ENCODE peak calls at places on chromosomes 11 and 22, in seven cellular contexts. J is fibroblast of pulmonary artery, Z is T-cell, M is tibial artery, Y is NT2/D1, D is HuH-7, E is HT1080. O is an unnamed sample.

GRCh38 chr22:43427296-43428004 is 15.6 kb downstream of the MPPED1 start:
- DNase-seq in J (no peak), Z (no peak), M (no peak), Y (no peak), D (no peak), E (no peak), O (no peak)

GRCh38 chr22:49185312-49185969 is 642.2 kb downstream of the BRD1 start:
- DNase-seq in J (no peak), Z (no peak), M (no peak), Y (no peak), D (no peak), E (no peak), O (no peak)

GRCh38 chr11:11845551-11845950 is 3.8 kb downstream of the USP47 start:
- DNase-seq in J (no peak), Z (no peak), M (no peak), Y (no peak), D (no peak), E (no peak), O (no peak)

GRCh38 chr22:37604875-37605274 is 3.8 kb upstream of the GGA1 start:
- DNase-seq in J (no peak), Z (peak; percentile 63), M (no peak), Y (no peak), D (no peak), E (peak; percentile 15), O (no peak)

GRCh38 chr11:86719781-86720463 is 47.5 kb upstream of the ME3 start:
- DNase-seq in J (peak; percentile 85), Z (no peak), M (no peak), Y (no peak), D (no peak), E (peak; percentile 99), O (peak; percentile 96)

GRCh38 chr11:117319214-117319840 is 3.3 kb upstream of the BACE1 start:
- DNase-seq in J (peak; percentile 76), Z (no peak), M (no peak), Y (no peak), D (no peak), E (no peak), O (no peak)

GRCh38 chr11:76807206-76807875 is 24.2 kb downstream of the TSKU start:
- DNase-seq in J (peak; percentile 85), Z (peak; percentile 63), M (peak; percentile 92), Y (peak; percentile 77), D (peak; percentile 68), E (peak; percentile 80), O (peak; percentile 99)

GRCh38 chr22:38452373-38453064 is 2.5 kb downstream of the KCNJ4 start:
- DNase-seq in J (peak; percentile 50), Z (no peak), M (no peak), Y (no peak), D (no peak), E (no peak), O (no peak)

GRCh38 chr11:94544832-94545640 is 1.3 kb downstream of the FUT4 start:
- DNase-seq in J (no peak), Z (no peak), M (peak; percentile 31), Y (no peak), D (no peak), E (no peak), O (no peak)

GRCh38 chr11:61061081-61061826 is 41.0 kb upstream of the CD5 start:
- DNase-seq in J (peak; percentile 23), Z (peak; percentile 67), M (no peak), Y (no peak), D (no peak), E (peak; percentile 59), O (peak; percentile 45)

GRCh38 chr11:69574383-69575255 is 66.3 kb upstream of the CCND1 start:
- DNase-seq in J (no peak), Z (no peak), M (no peak), Y (no peak), D (no peak), E (no peak), O (no peak)

GRCh38 chr22:45880732-45881523 is 96.0 kb downstream of the WNT7B start:
- DNase-seq in J (no peak), Z (no peak), M (no peak), Y (no peak), D (no peak), E (no peak), O (no peak)

GRCh38 chr11:119676461-119677020 is 52.5 kb downstream of the NECTIN1 start:
- DNase-seq in J (peak; percentile 48), Z (no peak), M (no peak), Y (no peak), D (no peak), E (peak; percentile 77), O (peak; percentile 85)

GRCh38 chr11:2789331-2789730 is 89.5 kb upstream of the KCNQ1OT1 start:
- DNase-seq in J (no peak), Z (no peak), M (peak; percentile 9), Y (no peak), D (no peak), E (no peak), O (no peak)

O was measured in RPMI7951.